ENCODE peak calls at places on chromosomes 16 and 17, in seven cellular contexts. O, B, L, W, F, X and P are unnamed samples.

GRCh38 chr16:83717814-83718213 is 90.0 kb upstream of the HSBP1 start:
- DNase-seq in L (no peak), F (no peak), W (no peak), B (peak; percentile 35), O (peak; percentile 81), X (no peak), P (no peak)

GRCh38 chr16:8199390-8199789 is 390.9 kb downstream of the TMEM114 start:
- DNase-seq in B (no peak), L (no peak), O (no peak), X (no peak), F (no peak), W (no peak), P (no peak)

GRCh38 chr17:42682400-42683384 is at the start of gene CNTNAP1:
- DNase-seq in F (no peak), L (peak; percentile 79), O (peak; percentile 91), X (no peak), W (peak; percentile 62), B (peak; percentile 75), P (no peak)

GRCh38 chr16:5709889-5710288 is 612.3 kb upstream of the EEF2KMT start:
- DNase-seq in L (peak; percentile 83), X (no peak), W (no peak), F (peak; percentile 32), B (peak; percentile 16), O (no peak), P (no peak)

GRCh38 chr16:6081320-6081976 is 983.9 kb upstream of the EEF2KMT start:
- DNase-seq in B (no peak), F (no peak), W (peak; percentile 47), O (peak; percentile 19), X (no peak), L (peak; percentile 69), P (peak; percentile 8)

GRCh38 chr16:69179255-69180010 is 7.5 kb upstream of the SNTB2 start:
- DNase-seq in W (peak; percentile 76), B (peak; percentile 82), F (no peak), O (peak; percentile 64), X (no peak), L (no peak), P (no peak)

GRCh38 chr16:87332150-87332549 is 15.0 kb upstream of the C16orf95 start:
- DNase-seq in B (peak; percentile 39), X (no peak), O (no peak), L (no peak), W (no peak), F (no peak), P (no peak)

GRCh38 chr16:88770459-88771293 is 14.3 kb downstream of the PIEZO1 start:
- DNase-seq in W (no peak), B (peak; percentile 96), F (peak; percentile 85), X (no peak), L (peak; percentile 76), O (no peak), P (peak; percentile 91)

GRCh38 chr17:44222112-44222869 is 2.8 kb upstream of the UBTF start:
- DNase-seq in O (peak; percentile 93), L (peak; percentile 65), F (peak; percentile 70), B (peak; percentile 97), W (peak; percentile 80), X (no peak), P (peak; percentile 84)

GRCh38 chr16:8877894-8878522 is 4.1 kb upstream of the LITAFD start:
- DNase-seq in W (no peak), B (no peak), O (no peak), F (no peak), L (no peak), X (no peak), P (peak; percentile 81)

GRCh38 chr17:64025732-64026294 is 5.4 kb upstream of the ICAM2 start:
- DNase-seq in W (peak; percentile 64), X (peak; percentile 94), B (peak; percentile 79), F (peak; percentile 87), O (peak; percentile 88), L (peak; percentile 82), P (peak; percentile 51)

GRCh38 chr17:82507631-82508175 is 11.8 kb upstream of the FOXK2 start:
- DNase-seq in F (no peak), L (no peak), X (no peak), W (no peak), O (no peak), B (peak; percentile 33), P (no peak)

GRCh38 chr17:79146562-79146961 is 71.9 kb downstream of the ENGASE start:
- DNase-seq in X (no peak), B (no peak), L (no peak), F (no peak), O (no peak), W (no peak), P (no peak)

GRCh38 chr16:80280557-80280956 is 260.2 kb upstream of the DYNLRB2 start:
- DNase-seq in B (no peak), W (no peak), X (no peak), L (no peak), O (no peak), F (no peak), P (no peak)

GRCh38 chr16:9184354-9184690 is 92.9 kb downstream of the HAPSTR1 start:
- DNase-seq in X (no peak), O (no peak), F (no peak), W (no peak), B (no peak), L (no peak), P (no peak)

GRCh38 chr17:80829166-80829813 is 162.4 kb upstream of the CHMP6 start:
- DNase-seq in X (no peak), L (no peak), W (no peak), B (no peak), F (peak; percentile 19), O (no peak), P (no peak)

GRCh38 chr17:29007456-29008455 is 1.9 kb upstream of the SEZ6 start:
- DNase-seq in B (peak; percentile 87), W (no peak), F (no peak), L (no peak), O (peak; percentile 27), X (no peak), P (peak; percentile 65)

GRCh38 chr16:68644303-68644702 is 807 bp upstream of the CDH3 start:
- DNase-seq in O (no peak), X (no peak), L (peak; percentile 20), B (no peak), W (no peak), F (no peak), P (no peak)

GRCh38 chr17:43940630-43941029 is 1.6 kb downstream of the PPY start:
- DNase-seq in L (peak; percentile 80), F (peak; percentile 78), X (no peak), O (peak; percentile 55), B (peak; percentile 66), W (peak; percentile 49), P (peak; percentile 52)

GRCh38 chr17:28177351-28177750 is 134.9 kb downstream of the NLK start:
- DNase-seq in W (no peak), B (no peak), X (no peak), F (no peak), L (no peak), O (no peak), P (no peak)

GRCh38 chr16:1809281-1809801 is 15.8 kb upstream of the IGFALS start:
- DNase-seq in X (no peak), B (no peak), F (no peak), O (no peak), L (no peak), W (no peak), P (no peak)

GRCh38 chr16:77780378-77780837 is 8.0 kb upstream of the VAT1L start:
- DNase-seq in L (no peak), B (no peak), F (no peak), O (peak; percentile 41), W (no peak), X (no peak), P (peak; percentile 17)

GRCh38 chr16:85657996-85658395 is 30.8 kb downstream of the GINS2 start:
- DNase-seq in L (no peak), F (no peak), O (no peak), W (no peak), B (no peak), X (no peak), P (no peak)

GRCh38 chr17:64244165-64244564 is 18.9 kb downstream of the TEX2 start:
- DNase-seq in F (peak; percentile 67), X (no peak), B (no peak), W (no peak), O (peak; percentile 20), L (no peak), P (peak; percentile 87)

GRCh38 chr16:87192418-87193073 is 124.6 kb downstream of the C16orf95 start:
- DNase-seq in X (no peak), B (no peak), O (no peak), W (no peak), L (no peak), F (no peak), P (no peak)